ENCODE peak calls at places on chromosomes 12 and 14, in five cellular contexts. P, M, N, Q and V are unnamed samples.

GRCh38 chr12:43551971-43552559 is at the start of gene ADAMTS20:
- DNase-seq in P (no peak), M (peak; percentile 3), N (no peak), Q (no peak), V (no peak)

GRCh38 chr14:33406766-33407165 is 468.1 kb downstream of the NPAS3 start:
- DNase-seq in P (no peak), M (no peak), N (no peak), Q (no peak), V (no peak)

GRCh38 chr12:1916396-1917171 is 1.9 kb downstream of the CACNA2D4 start:
- DNase-seq in P (peak; percentile 74), M (no peak), N (peak; percentile 82), Q (no peak), V (no peak)

GRCh38 chr12:107468182-107468581 is 217.4 kb upstream of the PWP1 start:
- DNase-seq in P (no peak), M (peak; percentile 34), N (no peak), Q (no peak), V (no peak)

GRCh38 chr12:19288603-19289244 is 150.6 kb upstream of the AEBP2 start:
- DNase-seq in P (no peak), M (peak; percentile 44), N (no peak), Q (peak; percentile 48), V (no peak)

GRCh38 chr12:30985814-30986452 is 59.4 kb downstream of the TSPAN11 start:
- DNase-seq in P (no peak), M (peak; percentile 40), N (no peak), Q (peak; percentile 55), V (no peak)

GRCh38 chr12:124512667-124513296 is 54.6 kb downstream of the NCOR2 start:
- DNase-seq in P (peak; percentile 97), M (peak; percentile 98), N (peak; percentile 94), Q (peak; percentile 84), V (no peak)

GRCh38 chr12:92078167-92079053 is 67.2 kb downstream of the BTG1 start:
- DNase-seq in P (no peak), M (peak; percentile 96), N (no peak), Q (peak; percentile 96), V (no peak)

GRCh38 chr14:86799244-86799647 is 1193.7 kb downstream of the GALC start:
- DNase-seq in P (no peak), M (peak; percentile 98), N (no peak), Q (peak; percentile 1), V (no peak)

GRCh38 chr12:11568155-11568761 is 81.2 kb upstream of the ETV6 start:
- DNase-seq in P (no peak), M (no peak), N (no peak), Q (no peak), V (no peak)
- H3K4me3 ChIP-seq in P (no peak overlapping the region), M (no peak overlapping the region), N (no peak overlapping the region), Q (no peak overlapping the region), V (no peak overlapping the region)

DNA sequence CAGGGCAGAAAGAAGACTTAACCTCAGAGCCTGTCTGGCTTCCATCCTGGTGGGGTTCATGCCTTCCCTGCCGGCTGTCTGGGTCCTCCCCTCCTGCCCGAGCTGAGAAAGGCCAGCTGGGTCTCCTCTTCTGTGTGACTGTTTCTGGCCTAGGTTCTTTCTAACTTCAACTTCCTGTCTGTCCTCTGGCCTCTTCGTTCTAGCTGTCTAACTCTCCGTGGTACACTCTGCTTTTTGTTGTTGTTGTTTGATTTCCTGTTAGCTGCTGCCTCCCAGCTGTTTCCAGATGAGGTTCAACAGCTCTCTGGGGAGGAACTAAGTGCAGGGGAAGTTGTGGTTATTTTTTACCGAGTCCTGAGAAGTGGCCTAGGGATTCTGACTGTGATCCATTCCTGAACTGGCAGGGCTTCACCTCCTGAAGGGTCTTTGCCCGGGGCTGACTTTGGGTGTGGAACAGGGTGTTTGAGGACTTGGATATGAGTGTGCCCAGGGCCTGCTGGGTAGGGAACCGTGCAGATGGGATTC is 3.2 kb downstream of the MLXIP start:
- DNase-seq in P (no peak), M (peak; percentile 55), N (peak; percentile 81), Q (no peak), V (no peak)
- TF ChIP-seq POLR2A in P (no peak), M (no peak), N (no peak), Q (no peak), V (peak; percentile 5)

GRCh38 chr14:56731187-56731586 is 79.1 kb downstream of the OTX2 start:
- DNase-seq in P (no peak), M (no peak), N (no peak), Q (no peak), V (no peak)
- H3K4me3 ChIP-seq in P (no peak overlapping the region), M (no peak overlapping the region), N (no peak overlapping the region), Q (no peak overlapping the region), V (no peak overlapping the region)

DNA sequence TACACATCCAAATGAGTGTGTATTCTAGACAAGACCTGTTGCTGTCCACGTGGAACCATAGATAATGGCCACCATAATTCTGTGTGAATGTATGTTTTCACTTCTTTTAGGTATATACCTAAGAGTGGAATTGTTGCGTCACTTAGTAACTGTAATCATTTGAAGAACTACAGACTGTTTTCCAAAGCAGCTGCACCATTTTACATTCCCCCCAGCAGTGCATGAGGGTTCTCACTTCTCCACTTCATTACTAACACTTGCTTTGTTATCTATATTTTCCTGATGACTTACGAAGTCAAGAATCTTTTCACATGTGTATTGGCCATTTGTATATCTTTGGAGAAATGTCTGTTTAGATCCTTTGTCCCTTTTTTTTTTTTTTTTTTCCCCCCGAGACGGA is 106.4 kb downstream of the SCFD1 start:
- DNase-seq in P (no peak), M (no peak), N (no peak), Q (no peak), V (no peak)
- TF ChIP-seq POLR2A in P (no peak), M (no peak), N (no peak), Q (no peak), V (no peak)

GRCh38 chr12:21502872-21503271 is 1.3 kb downstream of the GOLT1B start:
- DNase-seq in P (no peak), M (no peak), N (no peak), Q (no peak), V (no peak)
- H3K4me3 ChIP-seq in P (peak overlapping the region; percentile 84), M (peak overlapping the region; percentile 60), N (peak overlapping the region; percentile 90), Q (peak overlapping the region; percentile 96), V (peak overlapping the region; percentile 99)

DNA sequence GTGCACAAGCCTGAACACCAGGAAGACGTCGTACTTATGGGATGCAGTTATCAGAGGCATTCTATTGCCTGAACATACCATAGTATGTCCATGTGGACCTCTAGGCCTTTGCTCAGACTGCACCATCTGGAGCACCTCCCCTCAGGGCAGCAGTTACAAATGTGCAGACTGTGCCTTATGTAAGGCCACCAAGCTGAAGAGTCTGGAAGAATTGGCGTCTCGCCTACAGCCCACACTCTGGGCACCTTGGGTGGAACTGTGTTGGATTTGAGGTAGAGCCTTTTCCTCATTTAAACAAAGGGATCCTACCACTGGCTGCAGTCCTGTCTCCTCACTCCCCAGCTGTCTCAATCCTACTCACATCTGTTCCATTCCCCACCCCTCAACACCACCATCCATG is 204.3 kb upstream of the FRMD6 start:
- DNase-seq in P (peak; percentile 82), M (no peak), N (no peak), Q (no peak), V (no peak)
- TF ChIP-seq POLR2A in P (no peak), M (no peak), N (no peak), Q (no peak), V (no peak)

GRCh38 chr12:119989619-119990381 is 764 bp downstream of the BICDL1 start:
- DNase-seq in P (no peak), M (peak; percentile 64), N (peak; percentile 81), Q (peak; percentile 71), V (peak; percentile 46)
- H3K4me3 ChIP-seq in P (peak overlapping the region; percentile 58), M (peak overlapping the region; percentile 44), N (peak overlapping the region; percentile 42), Q (peak overlapping the region; percentile 65), V (peak overlapping the region; percentile 55)

DNA sequence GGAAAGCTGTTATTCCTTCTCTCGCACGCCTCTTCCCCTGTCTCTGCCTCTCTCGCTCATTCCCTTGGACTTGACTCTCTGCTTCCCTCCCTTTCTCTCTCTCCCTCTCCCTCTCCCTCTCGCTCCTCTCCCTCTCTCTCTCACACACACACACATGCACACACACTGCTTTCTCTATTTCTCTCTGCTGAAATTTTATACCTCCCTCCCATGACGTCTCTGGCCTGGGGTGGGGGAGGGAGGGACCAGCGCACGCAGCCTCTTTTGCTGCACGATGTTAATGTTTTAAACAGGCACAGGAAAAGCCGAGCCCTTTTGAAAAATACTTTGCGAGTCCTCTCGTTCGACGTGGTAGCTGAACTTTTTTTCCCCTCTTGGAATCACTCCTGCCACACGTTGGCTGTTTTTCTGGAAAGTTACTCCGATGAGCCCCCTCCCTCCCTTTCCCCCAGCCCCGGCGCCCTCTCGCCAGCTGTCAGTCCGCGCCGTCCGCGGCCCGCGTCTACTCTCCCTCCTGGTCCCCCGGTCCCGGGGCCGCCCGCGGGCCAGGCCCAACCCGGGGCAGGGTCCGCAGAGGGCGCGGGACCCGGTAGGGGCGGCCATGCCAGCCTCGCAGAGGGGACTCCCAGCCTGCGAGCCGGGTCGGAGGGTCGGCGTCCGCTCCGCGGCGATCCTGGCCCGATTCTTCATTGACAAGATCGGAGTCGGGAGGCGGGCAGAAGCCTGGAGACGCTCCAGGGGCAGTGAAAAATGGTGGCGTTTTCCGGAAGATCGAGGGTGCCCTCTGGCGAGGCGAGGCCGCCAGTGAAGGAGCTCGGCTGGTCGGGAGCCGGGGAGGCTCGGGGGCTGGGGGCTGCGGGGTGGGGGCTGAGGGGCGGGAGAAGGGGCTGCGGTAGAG is at the start of gene TGFB3:
- DNase-seq in P (peak; percentile 98), M (peak; percentile 93), N (peak; percentile 83), Q (peak; percentile 73), V (peak; percentile 84)
- TF ChIP-seq POLR2A in P (peak; percentile 46), M (peak; percentile 75), N (no peak), Q (no peak), V (peak; percentile 90)

DNA sequence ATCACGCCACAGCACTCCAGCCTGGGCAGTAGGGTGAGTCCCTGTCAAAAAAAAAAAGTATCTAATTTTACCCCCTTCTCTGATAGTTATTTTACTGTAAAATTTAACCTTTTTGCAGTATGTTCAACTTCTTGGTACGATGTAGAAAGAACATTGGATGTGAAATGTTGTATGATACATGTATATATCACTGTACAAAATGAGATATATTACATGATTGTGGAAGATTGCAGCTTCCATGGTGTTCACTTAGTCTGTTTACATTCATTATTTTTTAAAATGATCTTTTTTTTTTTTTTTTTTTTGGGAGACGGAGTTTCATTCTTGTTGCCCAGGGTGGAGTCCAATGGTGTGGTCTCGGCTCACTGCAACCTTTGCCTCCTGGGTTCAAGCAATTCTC is 9.0 kb downstream of the SP1 start:
- DNase-seq in P (no peak), M (no peak), N (no peak), Q (no peak), V (no peak)
- H3K4me3 ChIP-seq in P (peak overlapping the region; percentile 23), M (no peak overlapping the region), N (no peak overlapping the region), Q (no peak overlapping the region), V (no peak overlapping the region)

GRCh38 chr14:90301580-90302181 is 30.1 kb downstream of the NRDE2 start:
- DNase-seq in P (no peak), M (peak; percentile 80), N (no peak), Q (peak; percentile 62), V (no peak)

GRCh38 chr14:90302529-90303303 is 29.0 kb downstream of the NRDE2 start:
- DNase-seq in P (no peak), M (no peak), N (no peak), Q (no peak), V (no peak)

GRCh38 chr14:90301122-90301521 is 30.6 kb downstream of the NRDE2 start:
- DNase-seq in P (no peak), M (no peak), N (no peak), Q (no peak), V (no peak)

GRCh38 chr14:90305176-90305601 is 26.6 kb downstream of the NRDE2 start:
- DNase-seq in P (no peak), M (no peak), N (no peak), Q (no peak), V (no peak)

GRCh38 chr14:90303382-90303943 is 28.3 kb downstream of the NRDE2 start:
- DNase-seq in P (no peak), M (no peak), N (no peak), Q (no peak), V (no peak)
- TF ChIP-seq POLR2A in P (no peak), M (no peak), N (no peak), Q (no peak), V (no peak)